ENCODE peak calls at places on chromosome 18, in ten cellular contexts. U is NCI-H1417, N is lower lobe of right lung, P is caudate nucleus, W is left colon, A is heart right ventricle, B is iPS DF 19.7, S is adipocyte, Z is M059J, K is skeletal muscle cell. O is an unnamed sample.

GRCh38 chr18:902179-902718 is 2.4 kb upstream of the ADCYAP1 start:
- DNase-seq in U (no peak), N (no peak), P (no peak), W (no peak), A (no peak), B (no peak), S (peak), Z (peak), K (no peak), O (no peak)

GRCh38 chr18:57839942-57840381 is 36.8 kb upstream of the ATP8B1 start:
- DNase-seq in U (no peak), N (no peak), P (no peak), W (no peak), A (no peak), B (no peak), S (peak), Z (peak), K (peak), O (peak)

GRCh38 chr18:37539236-37539635 is 26.4 kb downstream of the CELF4 start:
- DNase-seq in U (no peak), N (no peak), P (no peak), W (no peak), A (no peak), B (no peak), S (no peak), Z (no peak), K (no peak), O (no peak)

GRCh38 chr18:77948571-77948970 is 698.9 kb downstream of the GALR1 start:
- DNase-seq in U (peak), N (no peak), P (no peak), W (no peak), A (no peak), B (no peak), S (no peak), Z (no peak), K (no peak), O (no peak)

GRCh38 chr18:9876867-9877654 is 8.7 kb upstream of the TXNDC2 start:
- DNase-seq in U (no peak), N (no peak), P (no peak), W (no peak), A (peak), B (no peak), S (peak), Z (peak), K (peak), O (peak)

GRCh38 chr18:5964596-5964995 is 69.3 kb upstream of the TMEM200C start:
- DNase-seq in U (no peak), N (no peak), P (no peak), W (no peak), A (no peak), B (no peak), S (no peak), Z (no peak), K (no peak), O (no peak)

GRCh38 chr18:50819027-50819726 is 639 bp downstream of the MRO start:
- DNase-seq in U (peak), N (peak), P (peak), W (peak), A (peak), B (peak), S (peak), Z (peak), K (no peak), O (no peak)

GRCh38 chr18:55997156-55997561 is 409.2 kb upstream of the TCF4 start:
- DNase-seq in U (no peak), N (no peak), P (no peak), W (no peak), A (peak), B (no peak), S (peak), Z (peak), K (no peak), O (peak)

GRCh38 chr18:48538531-48539405 is at the start of gene CTIF:
- DNase-seq in U (peak), N (peak), P (peak), W (peak), A (peak), B (peak), S (peak), Z (peak), K (peak), O (peak)

GRCh38 chr18:7152485-7152884 is 34.9 kb upstream of the LAMA1 start:
- DNase-seq in U (no peak), N (no peak), P (no peak), W (no peak), A (no peak), B (no peak), S (no peak), Z (no peak), K (no peak), O (no peak)

GRCh38 chr18:56709463-56709862 is 58.3 kb downstream of the WDR7 start:
- DNase-seq in U (no peak), N (no peak), P (no peak), W (no peak), A (no peak), B (peak), S (peak), Z (peak), K (peak), O (peak)

GRCh38 chr18:35983818-35984217 is 11.3 kb downstream of the RMP24 start:
- DNase-seq in U (no peak), N (no peak), P (no peak), W (no peak), A (no peak), B (no peak), S (peak), Z (no peak), K (peak), O (peak)

GRCh38 chr18:54284967-54285785 is 15.9 kb downstream of the POLI start:
- DNase-seq in U (no peak), N (no peak), P (no peak), W (no peak), A (peak), B (no peak), S (peak), Z (peak), K (peak), O (peak)

GRCh38 chr18:65769653-65770052 is 18.8 kb downstream of the CDH7 start:
- DNase-seq in U (no peak), N (no peak), P (no peak), W (no peak), A (no peak), B (no peak), S (no peak), Z (no peak), K (no peak), O (no peak)

GRCh38 chr18:55637204-55637603 is 49.2 kb upstream of the TCF4 start:
- DNase-seq in U (no peak), N (no peak), P (no peak), W (no peak), A (no peak), B (no peak), S (no peak), Z (no peak), K (no peak), O (no peak)

GRCh38 chr18:48950536-48951447 is at the start of gene SMAD7:
- DNase-seq in U (peak), N (peak), P (no peak), W (peak), A (peak), B (no peak), S (peak), Z (peak), K (no peak), O (peak)

GRCh38 chr18:2589345-2590060 is 18.1 kb downstream of the NDC80 start:
- DNase-seq in U (no peak), N (no peak), P (no peak), W (no peak), A (no peak), B (no peak), S (peak), Z (no peak), K (no peak), O (no peak)

GRCh38 chr18:60950634-60951033 is 382.6 kb upstream of the CDH20 start:
- DNase-seq in U (no peak), N (no peak), P (no peak), W (no peak), A (no peak), B (no peak), S (no peak), Z (no peak), K (no peak), O (no peak)

GRCh38 chr18:59079264-59079972 is 60.3 kb upstream of the SEC11C start:
- DNase-seq in U (peak), N (no peak), P (no peak), W (no peak), A (no peak), B (no peak), S (no peak), Z (no peak), K (no peak), O (no peak)

GRCh38 chr18:9613550-9614400 is 584 bp downstream of the PPP4R1 start:
- DNase-seq in U (peak), N (peak), P (no peak), W (peak), A (peak), B (no peak), S (peak), Z (peak), K (no peak), O (peak)

GRCh38 chr18:48942554-48943261 is 8.1 kb downstream of the SMAD7 start:
- DNase-seq in U (no peak), N (no peak), P (no peak), W (no peak), A (no peak), B (no peak), S (peak), Z (peak), K (peak), O (peak)

GRCh38 chr18:34695300-34695699 is 14.8 kb upstream of the DTNA start:
- DNase-seq in U (peak), N (no peak), P (no peak), W (no peak), A (no peak), B (no peak), S (no peak), Z (no peak), K (no peak), O (no peak)

GRCh38 chr18:75173125-75173432 is 35.9 kb downstream of the PTGR3 start:
- DNase-seq in U (no peak), N (no peak), P (no peak), W (no peak), A (no peak), B (no peak), S (no peak), Z (peak), K (no peak), O (peak)

GRCh38 chr18:73962251-73962650 is 185.4 kb downstream of the FBXO15 start:
- DNase-seq in U (no peak), N (no peak), P (no peak), W (no peak), A (no peak), B (no peak), S (peak), Z (peak), K (peak), O (peak)

GRCh38 chr18:34467059-34467458 is 242.3 kb upstream of the NOL4 start:
- DNase-seq in U (no peak), N (no peak), P (no peak), W (no peak), A (no peak), B (no peak), S (no peak), Z (peak), K (no peak), O (no peak)

GRCh38 chr18:2036136-2036535 is 535.2 kb downstream of the METTL4 start:
- DNase-seq in U (no peak), N (no peak), P (no peak), W (no peak), A (no peak), B (no peak), S (peak), Z (peak), K (no peak), O (peak)

GRCh38 chr18:13688191-13689136 is 37.9 kb downstream of the FAM210A start:
- DNase-seq in U (no peak), N (no peak), P (no peak), W (no peak), A (peak), B (no peak), S (no peak), Z (no peak), K (no peak), O (no peak)

GRCh38 chr18:46555724-46556123 is 101.3 kb downstream of the LOXHD1 start:
- DNase-seq in U (peak), N (no peak), P (no peak), W (no peak), A (peak), B (no peak), S (no peak), Z (peak), K (no peak), O (no peak)

GRCh38 chr18:51390695-51391094 is 193.2 kb upstream of the MEX3C start:
- DNase-seq in U (no peak), N (no peak), P (no peak), W (no peak), A (no peak), B (no peak), S (no peak), Z (no peak), K (no peak), O (no peak)